ENCODE peak calls at places on chromosomes 7 and 10, in ten cellular contexts. Z, J, B, C, I, X, N, W, T and G are unnamed samples.

GRCh38 chr10:104300736-104301292 is 31.8 kb downstream of the GSTO2 start:
- DNase-seq in Z (peak; percentile 96), J (no peak), B (no peak), C (peak; percentile 67), I (peak; percentile 42), X (peak; percentile 99), N (peak; percentile 84), W (no peak), T (peak; percentile 56), G (peak; percentile 84)

GRCh38 chr10:86075512-86075911 is 291.1 kb downstream of the GRID1 start:
- DNase-seq in Z (no peak), J (no peak), B (no peak), C (no peak), I (no peak), X (no peak), N (no peak), W (no peak), T (no peak), G (no peak)

GRCh38 chr10:88149906-88150305 is 286.5 kb downstream of the PTEN start:
- DNase-seq in Z (no peak), J (no peak), B (no peak), C (no peak), I (no peak), X (peak; percentile 48), N (no peak), W (no peak), T (no peak), G (no peak)

GRCh38 chr7:40987571-40987970 is 715.3 kb downstream of the INHBA start:
- DNase-seq in Z (no peak), J (no peak), B (no peak), C (no peak), I (no peak), X (no peak), N (no peak), W (no peak), T (no peak), G (no peak)

GRCh38 chr7:50436133-50436802 is 13.9 kb downstream of the FIGNL1 start:
- DNase-seq in Z (no peak), J (no peak), B (no peak), C (no peak), I (no peak), X (peak; percentile 91), N (peak; percentile 12), W (no peak), T (no peak), G (no peak)

GRCh38 chr7:7662527-7662926 is 22.0 kb downstream of the UMAD1 start:
- DNase-seq in Z (no peak), J (peak; percentile 39), B (no peak), C (no peak), I (no peak), X (peak; percentile 23), N (no peak), W (no peak), T (no peak), G (no peak)

GRCh38 chr10:119651514-119652327 is 541 bp downstream of the BAG3 start:
- DNase-seq in Z (no peak), J (peak; percentile 59), B (peak; percentile 91), C (peak; percentile 56), I (no peak), X (no peak), N (peak; percentile 22), W (peak; percentile 62), T (peak; percentile 23), G (no peak)

GRCh38 chr10:86757110-86757790 is 831 bp downstream of the BMPR1A start:
- DNase-seq in Z (peak; percentile 29), J (peak; percentile 62), B (peak; percentile 83), C (peak; percentile 67), I (no peak), X (peak; percentile 61), N (peak; percentile 41), W (peak; percentile 57), T (peak; percentile 50), G (no peak)

GRCh38 chr10:37752309-37752875 is 105.0 kb downstream of the ZNF248 start:
- DNase-seq in Z (no peak), J (no peak), B (no peak), C (no peak), I (no peak), X (no peak), N (no peak), W (no peak), T (no peak), G (no peak)

GRCh38 chr7:122299935-122300606 is 4.5 kb downstream of the FEZF1 start:
- DNase-seq in Z (no peak), J (no peak), B (no peak), C (no peak), I (no peak), X (no peak), N (no peak), W (no peak), T (no peak), G (no peak)

GRCh38 chr10:6840093-6840763 is 260.2 kb upstream of the PRKCQ start:
- DNase-seq in Z (peak; percentile 17), J (no peak), B (no peak), C (no peak), I (no peak), X (peak; percentile 2), N (no peak), W (no peak), T (no peak), G (no peak)

GRCh38 chr7:100612730-100613446 is 548 bp downstream of the MOSPD3 start:
- DNase-seq in Z (no peak), J (no peak), B (no peak), C (peak; percentile 36), I (no peak), X (no peak), N (no peak), W (no peak), T (peak; percentile 27), G (no peak)

GRCh38 chr7:118586248-118586647 is 361.7 kb downstream of the ANKRD7 start:
- DNase-seq in Z (no peak), J (no peak), B (no peak), C (no peak), I (no peak), X (no peak), N (no peak), W (no peak), T (no peak), G (no peak)

DNA sequence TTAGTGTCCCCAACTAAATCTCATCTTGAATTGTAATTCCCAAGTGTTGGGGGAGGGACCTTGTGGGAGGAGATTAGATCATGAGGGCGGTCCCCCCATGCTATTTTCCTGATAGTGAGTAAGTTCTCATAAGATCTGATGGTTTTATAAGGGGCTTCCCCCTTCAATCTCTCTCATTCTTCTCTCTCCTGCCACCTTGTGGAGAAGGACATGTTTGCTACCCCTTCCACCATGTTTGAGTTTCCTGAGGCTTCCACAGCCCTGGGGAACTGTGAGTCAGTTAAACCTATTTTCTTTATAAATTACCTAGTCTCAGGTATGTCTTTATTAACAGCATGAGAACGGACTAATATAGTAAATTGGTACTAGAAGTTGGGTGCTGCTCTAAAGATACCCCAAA is 365.6 kb downstream of the ANKRD7 start:
- DNase-seq in Z (no peak), J (peak; percentile 7), B (no peak), C (peak; percentile 29), I (no peak), X (no peak), N (no peak), W (no peak), T (peak; percentile 12), G (no peak)
- TF ChIP-seq CTCF in Z (peak; percentile 13), J (no peak), B (no peak), C (peak; percentile 34), I (no peak), X (peak; percentile 11), N (peak; percentile 19), W (no peak), T (no peak), G (no peak)

GRCh38 chr7:68623030-68623429 is 975.2 kb upstream of the AUTS2 start:
- DNase-seq in Z (no peak), J (no peak), B (no peak), C (no peak), I (no peak), X (no peak), N (no peak), W (no peak), T (no peak), G (no peak)

GRCh38 chr7:68613897-68614296 is 984.4 kb upstream of the AUTS2 start:
- DNase-seq in Z (no peak), J (no peak), B (no peak), C (no peak), I (no peak), X (no peak), N (no peak), W (no peak), T (no peak), G (no peak)

GRCh38 chr7:68622500-68622899 is 975.8 kb upstream of the AUTS2 start:
- DNase-seq in Z (no peak), J (no peak), B (no peak), C (no peak), I (no peak), X (no peak), N (no peak), W (no peak), T (no peak), G (no peak)

GRCh38 chr7:68619476-68619875 is 978.8 kb upstream of the AUTS2 start:
- DNase-seq in Z (no peak), J (no peak), B (no peak), C (no peak), I (no peak), X (no peak), N (no peak), W (no peak), T (no peak), G (no peak)
- TF ChIP-seq CTCF in Z (no peak), J (no peak), B (no peak), C (no peak), I (no peak), X (no peak), N (no peak), W (no peak), T (no peak), G (no peak)

GRCh38 chr10:61142987-61143386 is 199.0 kb upstream of the RHOBTB1 start:
- DNase-seq in Z (no peak), J (no peak), B (no peak), C (no peak), I (no peak), X (no peak), N (no peak), W (no peak), T (no peak), G (no peak)
- TF ChIP-seq CTCF in Z (no peak), J (no peak), B (no peak), C (no peak), I (no peak), X (no peak), N (no peak), W (no peak), T (no peak), G (no peak)

DNA sequence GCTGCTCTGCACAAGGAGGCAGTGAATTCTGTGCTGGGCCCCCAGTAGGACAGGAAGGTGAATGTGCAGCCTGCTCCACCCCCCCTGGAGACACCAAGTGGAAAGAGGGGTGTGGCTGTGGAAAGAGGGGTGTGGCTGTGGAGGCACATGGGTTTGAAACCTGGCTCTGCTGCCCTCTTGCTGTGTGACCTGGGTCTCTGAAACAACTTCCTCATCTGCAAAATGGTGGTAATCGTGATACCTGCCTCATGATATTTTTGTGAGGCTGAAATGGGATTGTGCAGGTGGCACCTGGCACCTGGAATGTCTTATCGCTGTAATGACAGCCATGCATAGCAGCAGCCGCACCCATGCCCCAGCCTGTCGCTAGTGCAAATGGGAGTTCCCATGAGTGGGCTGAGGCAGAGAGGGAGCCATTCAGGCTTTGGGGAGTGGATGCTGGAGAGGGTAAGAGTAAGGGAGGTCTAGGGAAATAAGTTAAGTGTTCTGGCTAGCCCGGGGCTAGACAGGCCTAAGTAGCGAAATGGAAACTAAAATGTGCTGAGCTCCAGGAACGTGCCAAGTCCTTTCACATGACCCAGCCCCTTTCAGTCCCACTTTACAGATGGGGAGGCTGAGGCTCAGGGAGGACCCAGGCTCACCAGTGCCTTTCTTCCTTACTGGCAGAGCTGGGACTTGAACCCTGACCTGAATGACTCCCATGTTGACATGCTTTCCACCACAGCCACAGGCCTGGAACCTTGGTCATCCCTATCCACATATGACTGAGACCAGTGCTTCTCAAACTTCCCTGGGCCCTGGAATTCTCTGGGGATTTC is 35.0 kb downstream of the C10orf105 start:
- DNase-seq in Z (no peak), J (no peak), B (no peak), C (no peak), I (no peak), X (no peak), N (no peak), W (no peak), T (peak; percentile 48), G (no peak)
- TF ChIP-seq CTCF in Z (no peak), J (no peak), B (no peak), C (no peak), I (no peak), X (no peak), N (no peak), W (no peak), T (no peak), G (no peak)